ENCODE peak calls at places on chromosomes 1 and 21, in five cellular contexts. P is transverse colon, C is body of pancreas, E is right atrium auricular region, Y is OCI-LY7. A is an unnamed sample.

GRCh38 chr1:3599816-3600215 is 11.5 kb downstream of the MEGF6 start:
- DNase-seq in P (no peak), C (no peak), E (no peak), Y (no peak), A (no peak)

GRCh38 chr1:248013229-248013710 is at the start of gene OR2L5:
- DNase-seq in P (no peak), C (no peak), E (no peak), Y (no peak), A (no peak)

GRCh38 chr1:92310185-92310597 is 11.3 kb downstream of the RPAP2 start:
- DNase-seq in P (no peak), C (no peak), E (no peak), Y (peak; percentile 43), A (no peak)

GRCh38 chr21:42991992-42992740 is 17.8 kb downstream of the PKNOX1 start:
- DNase-seq in P (peak; percentile 61), C (peak; percentile 38), E (peak; percentile 87), Y (peak; percentile 45), A (no peak)

GRCh38 chr1:31715097-31715872 is 11.5 kb upstream of the COL16A1 start:
- DNase-seq in P (peak; percentile 93), C (peak; percentile 83), E (peak; percentile 96), Y (peak; percentile 10), A (peak; percentile 89)

GRCh38 chr1:228655796-228656394 is 79.4 kb upstream of the RHOU start:
- DNase-seq in P (no peak), C (no peak), E (no peak), Y (no peak), A (no peak)

GRCh38 chr1:69947837-69948236 is 257.5 kb downstream of the LRRC40 start:
- DNase-seq in P (no peak), C (no peak), E (no peak), Y (no peak), A (no peak)

GRCh38 chr1:236673284-236673919 is 12.9 kb upstream of the ACTN2 start:
- DNase-seq in P (no peak), C (no peak), E (no peak), Y (no peak), A (no peak)

GRCh38 chr1:115642168-115643072 is 650 bp downstream of the VANGL1 start:
- DNase-seq in P (peak; percentile 69), C (peak; percentile 60), E (no peak), Y (no peak), A (peak; percentile 76)

GRCh38 chr1:205294175-205294913 is 27.2 kb downstream of the NUAK2 start:
- DNase-seq in P (no peak), C (no peak), E (no peak), Y (no peak), A (no peak)

GRCh38 chr1:64834734-64835133 is 89.9 kb downstream of the RAVER2 start:
- DNase-seq in P (no peak), C (no peak), E (no peak), Y (no peak), A (no peak)

GRCh38 chr1:153968000-153968363 is 280 bp downstream of the CREB3L4 start:
- DNase-seq in P (peak; percentile 70), C (peak; percentile 80), E (no peak), Y (no peak), A (peak; percentile 84)

GRCh38 chr1:26996024-26996423 is 2.5 kb downstream of the TRNP1 start:
- DNase-seq in P (no peak), C (no peak), E (no peak), Y (no peak), A (no peak)

GRCh38 chr1:200429221-200429751 is 19.4 kb upstream of the ZNF281 start:
- DNase-seq in P (no peak), C (no peak), E (no peak), Y (no peak), A (no peak)

GRCh38 chr1:88946845-88947244 is 45.6 kb downstream of the KYAT3 start:
- DNase-seq in P (no peak), C (no peak), E (no peak), Y (no peak), A (no peak)

GRCh38 chr1:32873484-32873883 is 2.8 kb upstream of the FNDC5 start:
- DNase-seq in P (no peak), C (no peak), E (no peak), Y (no peak), A (no peak)

GRCh38 chr1:11559211-11559970 is 80.4 kb downstream of the DISP3 start:
- DNase-seq in P (no peak), C (no peak), E (no peak), Y (no peak), A (no peak)

GRCh38 chr1:48182441-48182840 is 40.1 kb upstream of the SLC5A9 start:
- DNase-seq in P (no peak), C (no peak), E (no peak), Y (peak; percentile 22), A (no peak)

GRCh38 chr1:162016616-162017015 is 7.1 kb downstream of the OLFML2B start:
- DNase-seq in P (no peak), C (no peak), E (no peak), Y (no peak), A (no peak)

GRCh38 chr1:20185834-20186782 is at the start of the genes PLA2G2C and UBXN10:
- DNase-seq in P (peak; percentile 84), C (peak; percentile 58), E (no peak), Y (peak; percentile 64), A (peak; percentile 90)

GRCh38 chr1:20184481-20184900 is 1.4 kb upstream of the UBXN10 start:
- DNase-seq in P (no peak), C (no peak), E (no peak), Y (no peak), A (no peak)

GRCh38 chr1:20183876-20184275 is 2.0 kb upstream of the UBXN10 start:
- DNase-seq in P (peak; percentile 36), C (no peak), E (no peak), Y (no peak), A (no peak)

GRCh38 chr1:20187103-20187812 is 940 bp upstream of the PLA2G2C start:
- DNase-seq in P (peak; percentile 77), C (peak; percentile 45), E (no peak), Y (no peak), A (peak; percentile 73)

GRCh38 chr1:20184997-20185833 is 681 bp upstream of the UBXN10 start:
- DNase-seq in P (no peak), C (no peak), E (no peak), Y (no peak), A (no peak)
- H3K4me1 ChIP-seq in P (peaks cover 53% of the 10 kb centered on the region), C (peaks cover 11% of the 10 kb centered on the region), E (peaks cover 47% of the 10 kb centered on the region), Y (peaks cover 58% of the 10 kb centered on the region), A (peaks cover 22% of the 10 kb centered on the region)

GRCh38 chr1:113453771-113454083 is 63.4 kb downstream of the MAGI3 start:
- DNase-seq in P (no peak), C (no peak), E (no peak), Y (no peak), A (no peak)
- TF ChIP-seq CTCF in P (no peak), C (no peak), E (no peak), Y (no peak), A (no peak)

GRCh38 chr1:241847540-241847795 is 536 bp upstream of the EXO1 start:
- DNase-seq in P (no peak), C (no peak), E (no peak), Y (no peak), A (no peak)

GRCh38 chr1:241848680-241849344 is 808 bp downstream of the EXO1 start:
- DNase-seq in P (no peak), C (no peak), E (no peak), Y (peak; percentile 41), A (no peak)

GRCh38 chr1:241847796-241848668 is at the start of gene EXO1:
- DNase-seq in P (peak; percentile 88), C (peak; percentile 80), E (peak; percentile 87), Y (peak; percentile 94), A (peak; percentile 92)

GRCh38 chr1:241846862-241847539 is 1.0 kb upstream of the EXO1 start:
- DNase-seq in P (no peak), C (no peak), E (no peak), Y (no peak), A (no peak)

DNA sequence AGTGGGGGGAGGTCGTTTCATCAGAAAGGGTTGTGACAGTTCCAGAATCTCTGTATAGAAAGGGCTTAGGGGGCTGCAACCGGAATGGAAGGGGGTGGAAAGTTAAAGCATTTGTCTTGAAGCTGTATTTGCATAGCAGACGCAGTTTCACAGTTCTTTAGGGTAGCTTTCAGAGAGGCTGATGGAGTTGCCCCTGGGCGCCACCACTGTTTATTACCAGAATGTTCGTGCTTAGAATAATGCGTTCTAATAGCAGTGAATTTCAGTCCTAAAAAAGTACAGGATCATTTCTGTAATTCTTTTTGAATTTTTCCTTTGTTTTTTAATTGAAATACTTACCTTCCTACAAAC is 1.3 kb downstream of the EXO1 start:
- DNase-seq in P (no peak), C (no peak), E (no peak), Y (peak; percentile 55), A (no peak)
- H3K9me3 ChIP-seq in P (no peaks in the 10 kb centered on the region), C (no peaks in the 10 kb centered on the region), E (no peaks in the 10 kb centered on the region), Y (no peaks in the 10 kb centered on the region), A (no peaks in the 10 kb centered on the region)

GRCh38 chr1:208907785-208908184 is 663.6 kb upstream of the PLXNA2 start:
- DNase-seq in P (no peak), C (no peak), E (no peak), Y (no peak), A (no peak)

GRCh38 chr1:208910161-208910560 is 666.0 kb upstream of the PLXNA2 start:
- DNase-seq in P (no peak), C (no peak), E (no peak), Y (no peak), A (no peak)

GRCh38 chr1:208909011-208909410 is 664.8 kb upstream of the PLXNA2 start:
- DNase-seq in P (no peak), C (no peak), E (no peak), Y (no peak), A (no peak)
- H3K4me1 ChIP-seq in P (no peaks in the 10 kb centered on the region), C (no peaks in the 10 kb centered on the region), E (no peaks in the 10 kb centered on the region), Y (no peaks in the 10 kb centered on the region), A (no peaks in the 10 kb centered on the region)

GRCh38 chr1:68384321-68384813 is 65.4 kb downstream of the RPE65 start:
- DNase-seq in P (no peak), C (peak; percentile 28), E (no peak), Y (no peak), A (no peak)
- TF ChIP-seq CTCF in P (no peak), C (peak; percentile 31), E (no peak), Y (no peak), A (no peak)